ENCODE peak calls at places on chromosomes 12 and 14, in six cellular contexts. V, X, R, D, Z and H are unnamed samples.

GRCh38 chr12:19978193-19978592 is 390.1 kb upstream of the PDE3A start:
- DNase-seq in Z (no peak), D (peak; percentile 1), V (no peak), R (no peak), X (peak; percentile 94), H (peak; percentile 99)

GRCh38 chr14:56686416-56686815 is 106.8 kb downstream of the TMEM260 start:
- DNase-seq in V (no peak), D (peak; percentile 19), Z (peak; percentile 41), R (no peak), X (no peak), H (no peak)

GRCh38 chr12:94779520-94779919 is 129.2 kb upstream of the TMCC3 start:
- DNase-seq in R (no peak), X (peak; percentile 79), V (no peak), Z (no peak), D (peak; percentile 68), H (no peak)

GRCh38 chr12:99918003-99918402 is 66.7 kb downstream of the ANKS1B start:
- DNase-seq in X (no peak), Z (no peak), D (no peak), R (peak; percentile 62), V (no peak), H (no peak)

GRCh38 chr14:44353805-44354204 is 153.3 kb downstream of the FSCB start:
- DNase-seq in D (no peak), X (no peak), R (no peak), V (no peak), Z (no peak), H (no peak)

GRCh38 chr14:89369656-89370055 is 47.4 kb downstream of the FOXN3 start:
- DNase-seq in X (no peak), Z (no peak), V (no peak), D (no peak), R (no peak), H (no peak)

GRCh38 chr12:4482936-4483335 is 37.3 kb upstream of the FGF6 start:
- DNase-seq in Z (no peak), X (no peak), D (peak; percentile 12), V (no peak), R (no peak), H (no peak)

GRCh38 chr12:50517456-50518048 is 12.8 kb downstream of the DIP2B start:
- DNase-seq in X (peak; percentile 26), V (no peak), R (no peak), Z (no peak), D (no peak), H (no peak)

GRCh38 chr12:43501705-43502104 is 50.3 kb downstream of the ADAMTS20 start:
- DNase-seq in R (no peak), D (peak; percentile 11), V (no peak), X (peak; percentile 16), Z (no peak), H (no peak)

GRCh38 chr12:116389990-116390655 is 112.6 kb upstream of the MED13L start:
- DNase-seq in Z (no peak), X (peak; percentile 93), V (no peak), R (no peak), D (peak; percentile 97), H (peak; percentile 84)

GRCh38 chr12:94172973-94173372 is 24.6 kb downstream of the PLXNC1 start:
- DNase-seq in X (peak; percentile 98), D (peak; percentile 69), Z (peak; percentile 27), R (no peak), V (no peak), H (peak; percentile 77)

GRCh38 chr14:61280526-61281185 is 482 bp downstream of the TMEM30B start:
- DNase-seq in D (peak; percentile 18), V (peak; percentile 71), X (peak; percentile 25), R (peak; percentile 66), Z (peak; percentile 74), H (no peak)

GRCh38 chr12:47942327-47943230 is 20.8 kb upstream of the TMEM106C start:
- DNase-seq in R (no peak), Z (peak; percentile 55), D (no peak), V (no peak), X (no peak), H (no peak)

GRCh38 chr12:121145221-121145620 is 12.5 kb downstream of the P2RX7 start:
- DNase-seq in D (no peak), X (peak; percentile 23), R (no peak), V (no peak), Z (no peak), H (no peak)

GRCh38 chr12:91361864-91362263 is 179.2 kb upstream of the DCN start:
- DNase-seq in V (no peak), D (peak; percentile 19), Z (no peak), X (no peak), R (no peak), H (no peak)

GRCh38 chr12:4771960-4772566 is 51.9 kb downstream of the GALNT8 start:
- DNase-seq in X (no peak), Z (no peak), R (no peak), V (no peak), D (no peak), H (no peak)

GRCh38 chr14:99936738-99937474 is 128.3 kb upstream of the EVL start:
- DNase-seq in X (no peak), V (no peak), R (no peak), D (no peak), Z (no peak), H (no peak)

GRCh38 chr12:24728366-24728765 is 220.5 kb downstream of the BCAT1 start:
- DNase-seq in Z (no peak), R (no peak), X (peak; percentile 36), D (peak; percentile 14), V (no peak), H (no peak)

GRCh38 chr14:37590810-37591139 is 4.3 kb downstream of the FOXA1 start:
- DNase-seq in V (no peak), Z (no peak), X (no peak), R (no peak), D (no peak), H (no peak)

GRCh38 chr12:97936165-97936564 is 473.6 kb downstream of the RMST start:
- DNase-seq in Z (no peak), R (no peak), X (no peak), V (no peak), D (no peak), H (no peak)

GRCh38 chr12:13537623-13538022 is 341.1 kb downstream of the EMP1 start:
- DNase-seq in D (no peak), X (no peak), R (no peak), Z (no peak), V (no peak), H (no peak)

GRCh38 chr12:1171657-1172056 is 180.6 kb downstream of the ERC1 start:
- DNase-seq in Z (no peak), D (no peak), X (no peak), R (no peak), V (no peak), H (no peak)

GRCh38 chr12:53983580-53984572 is 1.1 kb upstream of the HOXC10 start:
- DNase-seq in V (no peak), X (no peak), D (no peak), R (no peak), Z (no peak), H (no peak)

GRCh38 chr12:123540899-123541662 is 7.6 kb upstream of the RILPL1 start:
- DNase-seq in Z (no peak), R (no peak), X (no peak), D (no peak), V (no peak), H (no peak)

GRCh38 chr12:125228519-125229260 is 163.5 kb downstream of the AACS start:
- DNase-seq in D (no peak), Z (no peak), R (no peak), X (no peak), V (no peak), H (no peak)

DNA sequence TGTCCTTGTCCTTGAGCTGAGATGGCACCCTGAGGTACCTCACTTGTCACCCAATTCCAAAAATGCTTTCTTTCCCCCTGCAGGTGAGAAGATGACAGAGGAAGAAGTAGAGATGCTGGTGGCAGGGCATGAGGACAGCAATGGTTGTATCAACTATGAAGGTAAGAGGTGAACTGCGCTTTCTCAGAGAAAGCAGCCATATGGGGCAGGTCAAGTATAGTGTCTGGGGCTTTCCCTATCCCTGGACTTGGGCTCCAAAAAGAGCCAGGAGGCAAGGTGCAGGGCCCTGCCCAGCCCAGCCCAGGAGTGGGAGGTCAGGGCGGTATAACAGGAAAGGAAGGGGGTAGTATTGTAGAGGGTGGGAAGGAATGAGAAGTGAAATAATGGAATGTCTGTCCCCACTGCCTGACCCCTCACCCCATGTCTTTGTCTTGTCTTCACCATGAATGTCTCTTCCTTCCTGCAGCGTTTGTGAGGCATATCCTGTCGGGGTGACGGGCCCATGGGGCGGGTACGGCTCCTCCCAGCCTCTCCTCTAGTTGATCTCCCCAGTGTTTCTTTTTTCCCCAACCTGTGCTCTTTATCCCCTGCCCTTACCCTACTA is 2.1 kb downstream of the MYL6 start:
- DNase-seq in R (no peak), V (no peak), Z (no peak), X (peak; percentile 52), D (peak; percentile 54), H (no peak)
- H3K4me3 ChIP-seq in R (peak overlapping the region; percentile 69), V (peak overlapping the region; percentile 95), Z (peak overlapping the region; percentile 77), X (peak overlapping the region; percentile 99), D (peak overlapping the region; percentile 72), H (peak overlapping the region; percentile 64)

GRCh38 chr12:26091837-26092236 is 33.0 kb downstream of the BHLHE41 start:
- DNase-seq in R (no peak), D (no peak), V (no peak), X (no peak), Z (no peak), H (no peak)
- TF ChIP-seq CTCF in R (peak; percentile 47), D (no peak), V (no peak), X (peak; percentile 59), Z (no peak), H (peak; percentile 29)

GRCh38 chr12:2489266-2489665 is 305.5 kb upstream of the FKBP4 start:
- DNase-seq in D (no peak), R (no peak), V (no peak), Z (no peak), X (no peak), H (no peak)

GRCh38 chr12:2493086-2493485 is 301.7 kb upstream of the FKBP4 start:
- DNase-seq in R (no peak), D (no peak), Z (no peak), X (no peak), V (no peak), H (no peak)

GRCh38 chr12:2494490-2495192 is 300.1 kb upstream of the FKBP4 start:
- DNase-seq in X (no peak), D (no peak), Z (no peak), R (no peak), V (no peak), H (no peak)

GRCh38 chr12:2490746-2491145 is 304.0 kb upstream of the FKBP4 start:
- DNase-seq in V (no peak), D (no peak), Z (no peak), R (no peak), X (no peak), H (no peak)

DNA sequence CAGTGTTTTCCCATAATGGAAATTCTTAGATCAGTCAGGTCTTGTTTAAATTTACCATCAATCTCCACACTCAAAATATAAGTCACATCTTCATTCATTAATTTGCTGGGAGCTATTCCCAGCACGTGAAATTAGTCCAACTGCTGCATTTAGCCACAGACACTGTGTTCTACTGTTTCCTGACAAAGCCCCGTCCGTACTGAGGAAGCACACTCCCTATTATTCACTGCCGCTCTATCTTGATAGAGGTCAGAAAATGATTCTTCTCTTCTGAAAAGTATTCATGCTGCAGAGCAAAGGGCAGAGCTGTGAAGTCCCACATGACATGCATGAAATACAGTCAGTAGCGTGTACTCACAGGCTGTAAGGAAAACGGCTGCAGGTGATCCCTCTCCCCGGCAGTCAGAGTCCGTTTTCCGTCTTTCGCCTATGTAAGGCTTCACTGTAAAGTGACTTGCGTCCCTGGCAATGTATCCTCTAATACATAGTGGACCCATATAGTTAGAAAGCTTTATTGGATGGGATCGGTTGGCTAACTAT is 302.5 kb upstream of the FKBP4 start:
- DNase-seq in X (no peak), R (no peak), D (no peak), V (no peak), Z (no peak), H (no peak)
- H3K27me3 ChIP-seq in X (peaks cover 4% of the 10 kb centered on the region), R (no peaks in the 10 kb centered on the region), D (no peaks in the 10 kb centered on the region), V (peaks cover 3% of the 10 kb centered on the region), Z (no peaks in the 10 kb centered on the region), H (no peaks in the 10 kb centered on the region)

GRCh38 chr12:110581951-110582285 is 1.2 kb downstream of the PPTC7 start:
- DNase-seq in R (no peak), V (no peak), X (no peak), D (peak; percentile 44), Z (no peak), H (no peak)
- H3K4me3 ChIP-seq in R (peak overlapping the region; percentile 94), V (peak overlapping the region; percentile 95), X (peak overlapping the region; percentile 90), D (peak overlapping the region; percentile 69), Z (peak overlapping the region; percentile 94), H (peak overlapping the region; percentile 77)